ENCODE peak calls at places on chromosomes 5 and 9, in five cellular contexts. N is stimulated activated CD8-positive, alpha-beta memory T cell treated with anti-CD3 and anti-CD28 coated beads, Interleukin-4, amount 100 ng/mL, for 24 hours; H is ureter; T is COR-L47; L is NAMALWA. P is an unnamed sample.

GRCh38 chr9:120368799-120369198 is 211.2 kb downstream of the CDK5RAP2 start:
- DNase-seq in L (peak; percentile 48), T (no peak), H (no peak), N (no peak), P (no peak)

GRCh38 chr5:95399034-95399433 is 7.9 kb downstream of the FAM81B start:
- DNase-seq in H (no peak), T (no peak), L (no peak), N (no peak), P (no peak)

GRCh38 chr5:152271420-152271819 is 133.7 kb downstream of the NMUR2 start:
- DNase-seq in N (no peak), T (peak; percentile 29), H (peak; percentile 50), L (peak; percentile 41), P (no peak)

GRCh38 chr9:134442486-134443168 is 116.4 kb downstream of the RXRA start:
- DNase-seq in T (no peak), L (no peak), N (no peak), H (no peak), P (no peak)

GRCh38 chr5:76838481-76839261 is 11.1 kb upstream of the S100Z start:
- DNase-seq in L (no peak), H (no peak), T (no peak), N (no peak), P (no peak)

GRCh38 chr5:39561421-39561820 is 136.6 kb upstream of the DAB2 start:
- DNase-seq in H (no peak), T (no peak), N (no peak), L (no peak), P (no peak)

GRCh38 chr9:98563212-98563907 is 145.4 kb downstream of the GABBR2 start:
- DNase-seq in T (no peak), N (no peak), L (no peak), H (no peak), P (no peak)

GRCh38 chr5:142059304-142059940 is 46.6 kb upstream of the GNPDA1 start:
- DNase-seq in L (no peak), T (no peak), N (no peak), H (no peak), P (no peak)

GRCh38 chr9:37903831-37904646 is at the start of gene SLC25A51:
- DNase-seq in N (peak; percentile 91), H (peak; percentile 96), L (peak; percentile 95), T (peak; percentile 96), P (peak; percentile 84)

GRCh38 chr9:114054191-114054690 is 23.9 kb downstream of the AMBP start:
- DNase-seq in H (no peak), T (no peak), L (no peak), N (no peak), P (no peak)

GRCh38 chr5:92544042-92544441 is 1037.0 kb downstream of the NR2F1-AS1 start:
- DNase-seq in N (no peak), L (no peak), H (no peak), T (no peak), P (no peak)

GRCh38 chr5:151115272-151115905 is 34.6 kb upstream of the TNIP1 start:
- DNase-seq in L (peak; percentile 77), N (peak; percentile 65), H (peak; percentile 84), T (peak; percentile 44), P (peak; percentile 61)

GRCh38 chr9:134178781-134179551 is 14.6 kb upstream of the RNU6ATAC start:
- DNase-seq in T (no peak), H (no peak), N (no peak), L (no peak), P (no peak)

GRCh38 chr5:141816598-141817399 is 61.4 kb downstream of the PCDH1 start:
- DNase-seq in N (no peak), T (no peak), L (no peak), H (no peak), P (no peak)

GRCh38 chr9:125258160-125258559 is 3.5 kb upstream of the GAPVD1 start:
- DNase-seq in T (no peak), H (no peak), L (no peak), N (no peak), P (no peak)

GRCh38 chr5:24623018-24623417 is 21.8 kb downstream of the CDH10 start:
- DNase-seq in N (no peak), H (no peak), L (no peak), T (no peak), P (no peak)

GRCh38 chr9:6495484-6495883 is 82.5 kb downstream of the UHRF2 start:
- DNase-seq in N (no peak), H (no peak), T (no peak), L (no peak), P (no peak)

GRCh38 chr9:112624711-112625707 is 92.9 kb downstream of the INIP start:
- DNase-seq in L (no peak), H (no peak), N (no peak), T (no peak), P (no peak)

GRCh38 chr5:176674799-176675198 is 27.5 kb downstream of the TSPAN17 start:
- DNase-seq in L (no peak), H (no peak), T (no peak), N (no peak), P (no peak)

GRCh38 chr9:126494264-126494663 is 119.5 kb upstream of the LMX1B start:
- DNase-seq in L (no peak), H (no peak), T (no peak), N (no peak), P (no peak)

GRCh38 chr9:134633362-134634142 is 8.1 kb upstream of the COL5A1 start:
- DNase-seq in L (no peak), H (no peak), T (no peak), N (no peak), P (no peak)

GRCh38 chr5:57566914-57567313 is 84.3 kb upstream of the ACTBL2 start:
- DNase-seq in T (no peak), L (no peak), H (no peak), N (no peak), P (no peak)

GRCh38 chr9:88953401-88954029 is 37.8 kb upstream of the S1PR3 start:
- DNase-seq in H (no peak), T (no peak), N (no peak), L (no peak), P (no peak)

GRCh38 chr9:120410925-120411501 is 169.0 kb downstream of the CDK5RAP2 start:
- DNase-seq in N (no peak), T (no peak), H (no peak), L (no peak), P (no peak)

GRCh38 chr9:123450096-123450495 is 94.1 kb downstream of the CRB2 start:
- DNase-seq in N (no peak), H (no peak), L (no peak), T (no peak), P (no peak)